ENCODE peak calls at places on chromosomes 12 and 14, in five cellular contexts. D is SK-N-SH, R is aorta, S is A549, W is pancreas. E is an unnamed sample. For H3K9me3, the result is how much of the 10 kb centered on the place peaks cover.

GRCh38 chr14:90907178-90907577 is 90.9 kb upstream of the TTC7B start:
- DNase-seq in D (no peak), R (no peak), S (no peak), W (no peak), E (no peak)

GRCh38 chr14:77148510-77149231 is 7.1 kb upstream of the ZDHHC22 start:
- DNase-seq in D (no peak), R (no peak), S (no peak), W (no peak), E (no peak)

GRCh38 chr14:24556756-24557155 is 19.3 kb downstream of the CTSG start:
- DNase-seq in D (no peak), R (no peak), S (no peak), W (no peak), E (no peak)

GRCh38 chr12:11777962-11778361 is 128.5 kb downstream of the ETV6 start:
- DNase-seq in D (no peak), R (no peak), S (no peak), W (no peak), E (no peak)

GRCh38 chr12:3218150-3218845 is 141.1 kb downstream of the TSPAN9 start:
- DNase-seq in D (peak), R (peak), S (no peak), W (peak), E (no peak)

GRCh38 chr14:65940056-65940735 is 527.7 kb downstream of the FUT8 start:
- DNase-seq in D (peak), R (no peak), S (peak), W (no peak), E (no peak)

GRCh38 chr12:120799417-120800045 is 73.9 kb downstream of the ACADS start:
- DNase-seq in D (no peak), R (no peak), S (no peak), W (no peak), E (no peak)

GRCh38 chr14:82451675-82452074 is 918.0 kb upstream of the SEL1L start:
- DNase-seq in D (no peak), R (no peak), S (no peak), W (no peak), E (no peak)

GRCh38 chr12:44015333-44015941 is 179.6 kb downstream of the TMEM117 start:
- DNase-seq in D (peak), R (no peak), S (peak), W (no peak), E (peak)

GRCh38 chr14:32102152-32102787 is 25.2 kb downstream of the ARHGAP5 start:
- DNase-seq in D (no peak), R (no peak), S (no peak), W (no peak), E (no peak)

GRCh38 chr14:102440392-102440791 is 69.2 kb downstream of the ANKRD9 start:
- DNase-seq in D (no peak), R (no peak), S (no peak), W (no peak), E (no peak)

GRCh38 chr12:12645485-12645884 is 33.8 kb downstream of the CREBL2 start:
- DNase-seq in D (peak), R (no peak), S (no peak), W (no peak), E (no peak)

GRCh38 chr12:92502417-92503028 is 200.3 kb upstream of the PLEKHG7 start:
- DNase-seq in D (no peak), R (no peak), S (no peak), W (no peak), E (no peak)

GRCh38 chr12:122166422-122167327 is 7.3 kb downstream of the IL31 start:
- DNase-seq in D (no peak), R (no peak), S (no peak), W (no peak), E (no peak)

GRCh38 chr12:53077030-53077429 is 2.2 kb downstream of the SPRYD3 start:
- DNase-seq in D (no peak), R (peak), S (no peak), W (no peak), E (no peak)

GRCh38 chr12:12510141-12510540 is 52.5 kb downstream of the DUSP16 start:
- DNase-seq in D (no peak), R (no peak), S (no peak), W (no peak), E (peak)

GRCh38 chr14:64942531-64943111 is at the start of gene GPX2:
- DNase-seq in D (no peak), R (no peak), S (peak), W (no peak), E (peak)

GRCh38 chr14:51996148-51996746 is 6.9 kb downstream of the RTRAF start:
- DNase-seq in D (no peak), R (no peak), S (no peak), W (no peak), E (no peak)

GRCh38 chr12:2354151-2354991 is 301.6 kb downstream of the CACNA1C start:
- DNase-seq in D (no peak), R (no peak), S (no peak), W (no peak), E (no peak)

GRCh38 chr14:98370352-98370751 is 901.6 kb downstream of the BCL11B start:
- DNase-seq in D (no peak), R (no peak), S (no peak), W (no peak), E (no peak)
- H3K9me3 ChIP-seq in D (under half), R (under half), S (under half), W (under half), E (under half)

GRCh38 chr12:126139355-126139754 is 1074.1 kb downstream of the AACS start:
- DNase-seq in D (no peak), R (no peak), S (no peak), W (no peak), E (no peak)
- H3K9me3 ChIP-seq in D (under half), R (under half), S (under half), W (under half), E (under half)

GRCh38 chr14:68841030-68841809 is 48.4 kb upstream of the ZFP36L1 start:
- DNase-seq in D (no peak), R (no peak), S (no peak), W (no peak), E (no peak)

GRCh38 chr14:68840454-68840853 is 47.6 kb upstream of the ZFP36L1 start:
- DNase-seq in D (no peak), R (no peak), S (no peak), W (no peak), E (no peak)

GRCh38 chr14:68834816-68835215 is 41.9 kb upstream of the ZFP36L1 start:
- DNase-seq in D (no peak), R (no peak), S (no peak), W (no peak), E (no peak)

GRCh38 chr14:68836093-68836492 is 43.2 kb upstream of the ZFP36L1 start:
- DNase-seq in D (no peak), R (no peak), S (no peak), W (no peak), E (no peak)
- H3K9me3 ChIP-seq in D (under half), R (under half), S (under half), W (under half), E (under half)

GRCh38 chr12:132266370-132266769 is 63.0 kb downstream of the GALNT9 start:
- DNase-seq in D (no peak), R (no peak), S (no peak), W (no peak), E (no peak)
- H3K9me3 ChIP-seq in D (under half), R (under half), S (under half), W (under half), E (under half)

GRCh38 chr12:37547611-37548010 is 769.0 kb upstream of the ALG10B start:
- DNase-seq in D (peak), R (no peak), S (no peak), W (no peak), E (no peak)

GRCh38 chr12:37546901-37547475 is 769.6 kb upstream of the ALG10B start:
- DNase-seq in D (peak), R (no peak), S (no peak), W (no peak), E (no peak)

GRCh38 chr12:37546206-37546605 is 770.4 kb upstream of the ALG10B start:
- DNase-seq in D (no peak), R (no peak), S (no peak), W (no peak), E (no peak)

GRCh38 chr12:37543966-37544668 is 772.5 kb upstream of the ALG10B start:
- DNase-seq in D (no peak), R (no peak), S (no peak), W (no peak), E (no peak)

DNA sequence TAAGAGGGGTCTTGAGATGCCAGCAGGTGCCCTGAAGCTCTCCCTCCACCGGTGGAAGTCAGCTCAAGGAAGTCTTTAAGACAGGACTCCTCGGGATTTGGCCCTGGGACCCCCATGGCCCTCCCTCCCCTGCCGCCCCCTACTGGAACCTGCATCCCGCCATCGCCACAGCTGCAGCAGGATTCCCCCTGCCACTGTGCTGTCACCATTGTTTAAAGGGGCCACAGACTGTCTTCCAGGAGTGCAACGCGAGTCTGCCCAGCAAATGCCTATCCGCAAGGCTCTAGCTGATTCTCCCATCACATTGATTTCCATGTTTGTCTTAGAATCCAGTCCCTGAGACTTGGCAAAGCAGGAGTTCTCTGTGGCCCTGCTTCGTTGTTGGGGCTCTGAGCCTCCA is 770.8 kb upstream of the ALG10B start:
- DNase-seq in D (no peak), R (no peak), S (no peak), W (no peak), E (no peak)
- H3K9me3 ChIP-seq in D (under half), R (under half), S (under half), W (under half), E (under half)

GRCh38 chr14:85084344-85084743 is 445.6 kb upstream of the FLRT2 start:
- DNase-seq in D (no peak), R (no peak), S (no peak), W (no peak), E (no peak)

GRCh38 chr14:85088231-85088630 is 441.7 kb upstream of the FLRT2 start:
- DNase-seq in D (no peak), R (no peak), S (no peak), W (no peak), E (peak)

GRCh38 chr14:85090681-85091080 is 439.3 kb upstream of the FLRT2 start:
- DNase-seq in D (no peak), R (no peak), S (no peak), W (no peak), E (no peak)

GRCh38 chr14:85085981-85086380 is 444.0 kb upstream of the FLRT2 start:
- DNase-seq in D (no peak), R (no peak), S (no peak), W (no peak), E (no peak)

GRCh38 chr14:85087201-85087600 is 442.7 kb upstream of the FLRT2 start:
- DNase-seq in D (no peak), R (no peak), S (no peak), W (no peak), E (no peak)
- H3K9me3 ChIP-seq in D (under half), R (under half), S (under half), W (under half), E (under half)

DNA sequence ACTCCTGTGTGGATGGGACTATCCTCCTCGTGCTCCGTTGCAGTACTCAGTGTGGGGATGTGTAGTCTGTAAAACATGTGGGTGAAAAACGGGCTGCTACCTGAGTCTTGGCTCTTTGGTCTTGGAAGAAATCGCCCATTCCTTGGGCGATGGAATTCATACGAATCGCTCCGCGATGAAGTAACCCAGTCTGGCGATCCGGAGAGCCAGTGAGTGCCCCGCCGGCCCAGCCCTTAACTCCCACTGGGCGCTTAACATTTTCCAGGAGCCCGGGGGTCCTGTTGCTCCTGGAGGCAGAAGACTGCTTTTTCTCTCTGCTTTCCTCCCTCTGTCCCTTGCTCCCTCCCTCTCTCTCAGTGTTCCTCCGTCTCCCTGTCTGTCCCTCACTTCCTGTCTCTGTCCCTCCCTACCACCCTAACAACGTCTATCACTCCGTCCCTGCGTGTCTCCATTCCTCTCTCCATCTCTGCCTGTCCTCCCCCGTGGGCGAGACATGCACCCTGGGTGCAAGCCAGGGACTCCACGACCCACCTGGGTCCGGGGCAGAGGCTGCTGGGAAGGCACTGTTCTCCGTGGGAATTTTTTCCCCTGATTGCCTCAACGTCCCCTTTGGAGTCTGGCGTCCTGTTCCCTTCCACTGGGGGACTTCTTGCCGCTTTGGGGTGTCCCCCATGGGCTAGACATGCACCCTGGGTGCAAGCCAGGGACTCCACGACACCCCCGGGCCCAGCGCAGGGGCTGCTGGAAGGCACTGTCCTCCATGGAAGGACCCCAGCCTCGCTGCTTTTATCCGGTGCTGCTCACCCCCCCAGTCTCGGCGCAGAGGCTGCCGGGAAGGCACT is 188.6 kb downstream of the ALG10 start:
- DNase-seq in D (no peak), R (no peak), S (no peak), W (no peak), E (no peak)
- H3K9me3 ChIP-seq in D (under half), R (under half), S (under half), W (under half), E (under half)

GRCh38 chr14:106347890-106348755 is 821.7 kb downstream of the TMEM121 start:
- DNase-seq in D (no peak), R (no peak), S (no peak), W (peak), E (no peak)
- H3K9me3 ChIP-seq in D (under half), R (under half), S (under half), W (under half), E (under half)

DNA sequence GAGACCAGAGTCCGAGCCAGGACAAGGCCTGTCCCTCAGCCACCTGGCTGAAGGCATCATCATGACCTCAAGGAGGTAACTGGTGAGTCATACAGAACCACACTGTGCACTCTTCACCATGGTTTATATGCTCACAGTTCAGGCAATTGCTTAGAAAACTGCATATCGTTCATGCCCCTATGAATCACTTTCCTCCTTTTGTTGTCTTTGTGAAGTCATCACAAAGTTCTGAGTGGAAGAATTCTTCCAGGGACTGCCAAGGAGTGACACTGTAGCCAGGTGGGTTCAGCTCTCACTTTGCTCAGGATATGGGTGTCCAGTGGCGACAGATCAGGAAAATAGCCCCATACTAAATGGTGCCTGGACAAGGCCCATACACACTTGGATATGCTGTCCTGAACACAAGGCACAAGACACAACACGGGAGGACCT is 92.5 kb downstream of the DPF3 start:
- DNase-seq in D (no peak), R (no peak), S (peak), W (no peak), E (peak)
- H3K9me3 ChIP-seq in D (under half), R (under half), S (under half), W (under half), E (under half)

GRCh38 chr12:14403711-14404164 is 38.3 kb downstream of the ATF7IP start:
- DNase-seq in D (peak), R (no peak), S (no peak), W (no peak), E (no peak)
- H3K9me3 ChIP-seq in D (under half), R (under half), S (under half), W (under half), E (under half)